ENCODE peak calls at places on chromosomes 13 and 19, in eight cellular contexts. G is keratinocyte, N is neuronal stem cell, D is GM23248, Q is endodermal cell, X is mesendoderm, Y is mesenchymal stem cell, H is mammary epithelial cell. J is an unnamed sample.

GRCh38 chr13:76846363-76846762 is 39.8 kb downstream of the KCTD12 start:
- DNase-seq in D (peak), H (no peak), X (no peak), Y (no peak), Q (no peak), G (no peak), N (no peak), J (no peak)

GRCh38 chr19:34096020-34096915 is 76.0 kb upstream of the LSM14A start:
- DNase-seq in X (peak), H (peak), N (peak), Y (peak), G (peak), D (peak), Q (peak), J (peak)

GRCh38 chr19:52099497-52100138 is 4.1 kb upstream of the ZNF841 start:
- DNase-seq in H (peak), G (no peak), N (no peak), D (no peak), X (no peak), Y (no peak), Q (no peak), J (no peak)

GRCh38 chr19:13005253-13005652 is 10.0 kb downstream of the NFIX start:
- DNase-seq in H (no peak), Q (no peak), G (no peak), Y (no peak), N (no peak), D (no peak), X (no peak), J (no peak)

GRCh38 chr19:30479231-30479630 is 107.0 kb downstream of the ZNF536 start:
- DNase-seq in Y (no peak), H (no peak), G (no peak), X (no peak), D (peak), Q (no peak), N (no peak), J (no peak)

GRCh38 chr19:14536926-14537692 is 7.7 kb downstream of the TECR start:
- DNase-seq in Y (peak), D (peak), X (peak), N (peak), Q (peak), G (no peak), H (peak), J (no peak)

GRCh38 chr13:95814494-95814893 is 137.6 kb downstream of the DNAJC3 start:
- DNase-seq in G (no peak), D (no peak), N (no peak), Q (no peak), H (no peak), Y (no peak), X (no peak), J (no peak)

GRCh38 chr13:98143601-98144500 is 957 bp downstream of the FARP1 start:
- DNase-seq in X (peak), N (no peak), D (peak), Q (peak), H (peak), G (no peak), Y (peak), J (peak)

GRCh38 chr13:36718146-36718545 is 44.3 kb downstream of the SERTM1 start:
- DNase-seq in D (no peak), G (no peak), Q (no peak), H (peak), X (no peak), Y (no peak), N (no peak), J (no peak)

GRCh38 chr19:15118248-15118647 is 11.0 kb downstream of the SYDE1 start:
- DNase-seq in Q (no peak), H (no peak), Y (no peak), N (no peak), D (no peak), G (no peak), X (no peak), J (no peak)

GRCh38 chr13:27293873-27294515 is 23.4 kb downstream of the RASL11A start:
- DNase-seq in G (no peak), Q (no peak), X (no peak), N (no peak), H (no peak), D (no peak), Y (no peak), J (no peak)

GRCh38 chr19:11125994-11126685 is 29.4 kb downstream of the SPC24 start:
- DNase-seq in Q (peak), G (no peak), H (no peak), D (peak), X (peak), Y (peak), N (peak), J (peak)

GRCh38 chr19:8245869-8246835 is 37.0 kb downstream of the CERS4 start:
- DNase-seq in Y (no peak), Q (no peak), G (no peak), N (no peak), X (no peak), H (no peak), D (no peak), J (no peak)

DNA sequence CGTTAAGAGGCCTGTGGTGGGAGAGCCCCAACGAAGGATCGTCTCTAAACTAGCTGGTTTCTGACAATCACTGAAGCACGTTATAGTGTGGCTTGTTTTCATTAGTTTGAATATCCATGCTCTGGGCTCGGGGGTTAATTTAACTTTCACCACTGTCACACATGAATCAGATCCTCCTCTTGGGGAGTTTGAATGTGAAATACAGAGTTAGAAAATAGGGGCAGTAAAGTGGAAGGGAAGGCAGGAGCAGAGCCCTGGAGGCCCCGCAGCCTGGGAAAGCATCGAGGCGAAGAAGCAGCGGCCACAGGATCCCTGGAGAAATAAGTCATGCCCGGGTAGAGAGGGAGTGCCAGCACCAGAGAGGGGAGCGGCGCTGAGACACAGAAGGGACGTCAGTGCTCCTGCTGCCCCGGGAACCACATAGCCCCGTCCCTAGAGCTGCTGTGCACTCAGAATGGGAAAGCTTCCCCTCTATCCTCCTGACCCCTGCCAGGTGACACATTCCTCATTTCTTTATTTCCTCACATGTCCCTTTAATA is 31.2 kb upstream of the AMER2 start:
- DNase-seq in N (no peak), H (no peak), G (no peak), X (peak), Q (peak), D (peak), Y (no peak), J (no peak)
- H3K9ac ChIP-seq in N (no peak), H (no peak), G (no peak), X (no peak), Q (no peak), D (no peak), Y (no peak), J (no peak)

GRCh38 chr19:6459356-6460098 is at the start of gene SLC25A23:
- DNase-seq in X (peak), Y (peak), H (peak), Q (peak), G (no peak), D (peak), N (peak), J (peak)

GRCh38 chr19:6457958-6458694 is 1.5 kb downstream of the SLC25A23 start:
- DNase-seq in Y (no peak), G (no peak), D (peak), H (no peak), Q (no peak), X (no peak), N (no peak), J (no peak)

GRCh38 chr19:6460099-6460884 is 700 bp upstream of the SLC25A23 start:
- DNase-seq in H (peak), G (no peak), Y (peak), D (peak), X (peak), N (peak), Q (peak), J (peak)

GRCh38 chr19:6455924-6456323 is 3.7 kb downstream of the SLC25A23 start:
- DNase-seq in X (no peak), Y (no peak), N (no peak), D (no peak), H (no peak), G (no peak), Q (no peak), J (no peak)

GRCh38 chr19:6458695-6459355 is 767 bp downstream of the SLC25A23 start:
- DNase-seq in Y (no peak), H (no peak), G (no peak), N (no peak), X (no peak), Q (peak), D (peak), J (no peak)
- H3K9ac ChIP-seq in Y (peak), H (no peak), G (peak), N (peak), X (peak), Q (peak), D (peak), J (peak)

GRCh38 chr13:75489502-75490263 is 7.7 kb upstream of the TBC1D4 start:
- DNase-seq in Y (peak), G (no peak), N (no peak), D (peak), H (peak), X (no peak), Q (no peak), J (peak)
- H3K9ac ChIP-seq in Y (no peak), G (no peak), N (no peak), D (peak), H (no peak), X (no peak), Q (no peak), J (peak)

GRCh38 chr13:24921003-24921402 is 157.0 kb downstream of the RNF17 start:
- DNase-seq in D (peak), Y (no peak), Q (no peak), X (peak), H (no peak), G (no peak), N (no peak), J (no peak)
- H3K9ac ChIP-seq in D (no peak), Y (no peak), Q (no peak), X (no peak), H (no peak), G (no peak), N (no peak), J (no peak)